ENCODE peak calls at places on chromosomes 11 and 22, in seven cellular contexts. One of them, this sample, is unnamed.

GRCh38 chr11:79157738-79158137 is 283.1 kb downstream of the TENM4 start:
- DNase-seq in right atrium auricular region: no peak
- DNase-seq in lower leg skin: no peak
- DNase-seq in epithelial cell of esophagus: peak
- DNase-seq in cardiac fibroblast: no peak
- DNase-seq in psoas muscle: no peak
- DNase-seq in fibroblast of the aortic adventitia: no peak
- DNase-seq in this sample: no peak

GRCh38 chr22:45212992-45213751 is 27.5 kb downstream of the KIAA0930 start:
- DNase-seq in psoas muscle: peak
- DNase-seq in cardiac fibroblast: peak
- DNase-seq in lower leg skin: no peak
- DNase-seq in fibroblast of the aortic adventitia: peak
- DNase-seq in epithelial cell of esophagus: peak
- DNase-seq in right atrium auricular region: peak
- DNase-seq in this sample: peak

GRCh38 chr11:13336246-13336873 is 58.8 kb downstream of the BMAL1 start:
- DNase-seq in fibroblast of the aortic adventitia: no peak
- DNase-seq in psoas muscle: peak
- DNase-seq in cardiac fibroblast: no peak
- DNase-seq in lower leg skin: no peak
- DNase-seq in right atrium auricular region: no peak
- DNase-seq in epithelial cell of esophagus: no peak
- DNase-seq in this sample: peak

GRCh38 chr11:66934971-66935779 is 23.0 kb downstream of the PC start:
- DNase-seq in epithelial cell of esophagus: peak
- DNase-seq in right atrium auricular region: no peak
- DNase-seq in psoas muscle: no peak
- DNase-seq in cardiac fibroblast: peak
- DNase-seq in lower leg skin: no peak
- DNase-seq in fibroblast of the aortic adventitia: peak
- DNase-seq in this sample: peak

GRCh38 chr11:121318848-121319834 is 26.6 kb downstream of the SC5D start:
- DNase-seq in lower leg skin: no peak
- DNase-seq in cardiac fibroblast: peak
- DNase-seq in psoas muscle: no peak
- DNase-seq in right atrium auricular region: no peak
- DNase-seq in fibroblast of the aortic adventitia: peak
- DNase-seq in epithelial cell of esophagus: peak
- DNase-seq in this sample: peak

GRCh38 chr11:45847908-45848316 is 637 bp downstream of the CRY2 start:
- DNase-seq in cardiac fibroblast: peak
- DNase-seq in lower leg skin: peak
- DNase-seq in epithelial cell of esophagus: peak
- DNase-seq in fibroblast of the aortic adventitia: peak
- DNase-seq in right atrium auricular region: peak
- DNase-seq in psoas muscle: peak
- DNase-seq in this sample: peak

GRCh38 chr11:62245271-62245753 is 3.3 kb downstream of the SCGB1D2 start:
- DNase-seq in fibroblast of the aortic adventitia: peak
- DNase-seq in lower leg skin: no peak
- DNase-seq in cardiac fibroblast: peak
- DNase-seq in epithelial cell of esophagus: peak
- DNase-seq in psoas muscle: no peak
- DNase-seq in right atrium auricular region: no peak
- DNase-seq in this sample: peak

GRCh38 chr11:19867064-19867463 is 154.4 kb downstream of the NAV2 start:
- DNase-seq in fibroblast of the aortic adventitia: no peak
- DNase-seq in psoas muscle: no peak
- DNase-seq in right atrium auricular region: no peak
- DNase-seq in cardiac fibroblast: no peak
- DNase-seq in epithelial cell of esophagus: no peak
- DNase-seq in lower leg skin: no peak
- DNase-seq in this sample: no peak

GRCh38 chr22:47620391-47620790 is 857.9 kb downstream of the TBC1D22A start:
- DNase-seq in fibroblast of the aortic adventitia: no peak
- DNase-seq in epithelial cell of esophagus: no peak
- DNase-seq in lower leg skin: no peak
- DNase-seq in psoas muscle: no peak
- DNase-seq in cardiac fibroblast: no peak
- DNase-seq in right atrium auricular region: peak
- DNase-seq in this sample: no peak

GRCh38 chr22:38981005-38981658 is 1.0 kb upstream of the APOBEC3B start:
- DNase-seq in psoas muscle: peak
- DNase-seq in cardiac fibroblast: peak
- DNase-seq in fibroblast of the aortic adventitia: peak
- DNase-seq in lower leg skin: no peak
- DNase-seq in right atrium auricular region: no peak
- DNase-seq in epithelial cell of esophagus: peak
- DNase-seq in this sample: no peak

GRCh38 chr11:101765932-101766331 is 148.9 kb upstream of the CEP126 start:
- DNase-seq in fibroblast of the aortic adventitia: no peak
- DNase-seq in cardiac fibroblast: no peak
- DNase-seq in right atrium auricular region: no peak
- DNase-seq in lower leg skin: no peak
- DNase-seq in psoas muscle: no peak
- DNase-seq in epithelial cell of esophagus: no peak
- DNase-seq in this sample: no peak
- H3K4me3 ChIP-seq in fibroblast of the aortic adventitia: no peak
- H3K4me3 ChIP-seq in cardiac fibroblast: no peak
- H3K4me3 ChIP-seq in right atrium auricular region: no peak
- H3K4me3 ChIP-seq in lower leg skin: no peak
- H3K4me3 ChIP-seq in psoas muscle: no peak
- H3K4me3 ChIP-seq in epithelial cell of esophagus: no peak
- H3K4me3 ChIP-seq in this sample: no peak

GRCh38 chr22:23713696-23714595 is 23.1 kb downstream of the RGL4 start:
- DNase-seq in cardiac fibroblast: no peak
- DNase-seq in lower leg skin: no peak
- DNase-seq in psoas muscle: no peak
- DNase-seq in right atrium auricular region: no peak
- DNase-seq in epithelial cell of esophagus: no peak
- DNase-seq in fibroblast of the aortic adventitia: no peak
- DNase-seq in this sample: no peak

GRCh38 chr22:23718371-23719165 is 27.8 kb downstream of the RGL4 start:
- DNase-seq in lower leg skin: no peak
- DNase-seq in fibroblast of the aortic adventitia: no peak
- DNase-seq in epithelial cell of esophagus: no peak
- DNase-seq in cardiac fibroblast: no peak
- DNase-seq in psoas muscle: no peak
- DNase-seq in right atrium auricular region: no peak
- DNase-seq in this sample: no peak

GRCh38 chr22:23714596-23715588 is 24.1 kb downstream of the RGL4 start:
- DNase-seq in fibroblast of the aortic adventitia: no peak
- DNase-seq in lower leg skin: no peak
- DNase-seq in right atrium auricular region: no peak
- DNase-seq in cardiac fibroblast: no peak
- DNase-seq in psoas muscle: no peak
- DNase-seq in epithelial cell of esophagus: no peak
- DNase-seq in this sample: no peak

GRCh38 chr22:23715811-23716355 is 25.1 kb downstream of the RGL4 start:
- DNase-seq in right atrium auricular region: no peak
- DNase-seq in lower leg skin: no peak
- DNase-seq in cardiac fibroblast: peak
- DNase-seq in psoas muscle: no peak
- DNase-seq in epithelial cell of esophagus: no peak
- DNase-seq in fibroblast of the aortic adventitia: peak
- DNase-seq in this sample: no peak

GRCh38 chr22:23716811-23717801 is 26.3 kb downstream of the RGL4 start:
- DNase-seq in psoas muscle: peak
- DNase-seq in right atrium auricular region: peak
- DNase-seq in cardiac fibroblast: peak
- DNase-seq in lower leg skin: peak
- DNase-seq in fibroblast of the aortic adventitia: peak
- DNase-seq in epithelial cell of esophagus: peak
- DNase-seq in this sample: peak
- TF ChIP-seq CTCF in psoas muscle: no peak
- TF ChIP-seq CTCF in right atrium auricular region: no peak
- TF ChIP-seq CTCF in cardiac fibroblast: no peak
- TF ChIP-seq CTCF in lower leg skin: no peak
- TF ChIP-seq CTCF in fibroblast of the aortic adventitia: no peak
- TF ChIP-seq CTCF in epithelial cell of esophagus: no peak
- TF ChIP-seq CTCF in this sample: no peak

GRCh38 chr11:87493516-87493915 is 455.8 kb downstream of the TMEM135 start:
- DNase-seq in epithelial cell of esophagus: no peak
- DNase-seq in cardiac fibroblast: no peak
- DNase-seq in lower leg skin: no peak
- DNase-seq in fibroblast of the aortic adventitia: no peak
- DNase-seq in right atrium auricular region: no peak
- DNase-seq in psoas muscle: no peak
- DNase-seq in this sample: peak

GRCh38 chr11:87491381-87491780 is 453.6 kb downstream of the TMEM135 start:
- DNase-seq in psoas muscle: no peak
- DNase-seq in fibroblast of the aortic adventitia: no peak
- DNase-seq in cardiac fibroblast: no peak
- DNase-seq in lower leg skin: no peak
- DNase-seq in epithelial cell of esophagus: no peak
- DNase-seq in right atrium auricular region: no peak
- DNase-seq in this sample: no peak
- H3K4me3 ChIP-seq in psoas muscle: no peak
- H3K4me3 ChIP-seq in fibroblast of the aortic adventitia: no peak
- H3K4me3 ChIP-seq in cardiac fibroblast: no peak
- H3K4me3 ChIP-seq in lower leg skin: no peak
- H3K4me3 ChIP-seq in epithelial cell of esophagus: no peak
- H3K4me3 ChIP-seq in right atrium auricular region: no peak
- H3K4me3 ChIP-seq in this sample: no peak

GRCh38 chr11:27234043-27234668 is 128.9 kb downstream of the CCDC34 start:
- DNase-seq in epithelial cell of esophagus: peak
- DNase-seq in lower leg skin: peak
- DNase-seq in fibroblast of the aortic adventitia: peak
- DNase-seq in psoas muscle: peak
- DNase-seq in right atrium auricular region: peak
- DNase-seq in cardiac fibroblast: peak
- DNase-seq in this sample: peak
- TF ChIP-seq CTCF in epithelial cell of esophagus: peak
- TF ChIP-seq CTCF in lower leg skin: no peak
- TF ChIP-seq CTCF in fibroblast of the aortic adventitia: peak
- TF ChIP-seq CTCF in psoas muscle: peak
- TF ChIP-seq CTCF in right atrium auricular region: no peak
- TF ChIP-seq CTCF in cardiac fibroblast: no peak
- TF ChIP-seq CTCF in this sample: peak

GRCh38 chr11:1305063-1305495 is 4.4 kb downstream of the TOLLIP start:
- DNase-seq in epithelial cell of esophagus: no peak
- DNase-seq in cardiac fibroblast: no peak
- DNase-seq in psoas muscle: no peak
- DNase-seq in fibroblast of the aortic adventitia: no peak
- DNase-seq in lower leg skin: no peak
- DNase-seq in right atrium auricular region: peak
- DNase-seq in this sample: no peak

GRCh38 chr11:1303973-1304372 is 5.5 kb downstream of the TOLLIP start:
- DNase-seq in lower leg skin: no peak
- DNase-seq in epithelial cell of esophagus: no peak
- DNase-seq in fibroblast of the aortic adventitia: peak
- DNase-seq in right atrium auricular region: peak
- DNase-seq in cardiac fibroblast: peak
- DNase-seq in psoas muscle: no peak
- DNase-seq in this sample: no peak

GRCh38 chr11:1305558-1306056 is 3.8 kb downstream of the TOLLIP start:
- DNase-seq in cardiac fibroblast: no peak
- DNase-seq in fibroblast of the aortic adventitia: no peak
- DNase-seq in psoas muscle: no peak
- DNase-seq in right atrium auricular region: peak
- DNase-seq in epithelial cell of esophagus: no peak
- DNase-seq in lower leg skin: no peak
- DNase-seq in this sample: no peak

GRCh38 chr11:1303196-1303821 is 6.1 kb downstream of the TOLLIP start:
- DNase-seq in epithelial cell of esophagus: peak
- DNase-seq in psoas muscle: no peak
- DNase-seq in fibroblast of the aortic adventitia: no peak
- DNase-seq in right atrium auricular region: peak
- DNase-seq in cardiac fibroblast: no peak
- DNase-seq in lower leg skin: no peak
- DNase-seq in this sample: no peak

DNA sequence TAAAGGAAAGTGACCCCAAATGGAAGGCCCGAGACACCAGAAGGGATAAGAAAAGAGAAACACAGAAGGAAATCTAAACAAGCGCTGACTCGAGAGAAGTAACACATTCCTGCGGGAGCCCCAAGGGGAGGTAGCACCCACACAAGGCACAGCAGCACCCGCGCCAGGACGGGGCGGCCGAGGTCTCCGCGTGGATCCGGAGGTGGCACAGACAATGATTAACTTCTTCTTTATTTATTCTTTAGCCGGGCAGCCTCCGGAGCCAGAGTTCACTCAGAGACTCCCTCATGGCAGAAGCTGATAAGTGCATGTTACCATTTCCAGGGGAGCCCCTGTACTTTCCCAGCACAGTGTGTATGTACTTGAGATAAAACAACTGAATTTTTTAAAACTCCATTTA is 5.1 kb downstream of the TOLLIP start:
- DNase-seq in psoas muscle: no peak
- DNase-seq in epithelial cell of esophagus: no peak
- DNase-seq in cardiac fibroblast: no peak
- DNase-seq in lower leg skin: no peak
- DNase-seq in right atrium auricular region: peak
- DNase-seq in fibroblast of the aortic adventitia: no peak
- DNase-seq in this sample: no peak
- H3K4me3 ChIP-seq in psoas muscle: no peak
- H3K4me3 ChIP-seq in epithelial cell of esophagus: peak
- H3K4me3 ChIP-seq in cardiac fibroblast: no peak
- H3K4me3 ChIP-seq in lower leg skin: no peak
- H3K4me3 ChIP-seq in right atrium auricular region: no peak
- H3K4me3 ChIP-seq in fibroblast of the aortic adventitia: no peak
- H3K4me3 ChIP-seq in this sample: no peak

GRCh38 chr11:75241036-75241905 is 697 bp downstream of the TPBGL start:
- DNase-seq in cardiac fibroblast: peak
- DNase-seq in psoas muscle: peak
- DNase-seq in epithelial cell of esophagus: peak
- DNase-seq in right atrium auricular region: peak
- DNase-seq in fibroblast of the aortic adventitia: peak
- DNase-seq in lower leg skin: peak
- DNase-seq in this sample: peak
- TF ChIP-seq CTCF in cardiac fibroblast: peak
- TF ChIP-seq CTCF in psoas muscle: peak
- TF ChIP-seq CTCF in epithelial cell of esophagus: peak
- TF ChIP-seq CTCF in right atrium auricular region: peak
- TF ChIP-seq CTCF in fibroblast of the aortic adventitia: peak
- TF ChIP-seq CTCF in lower leg skin: no peak
- TF ChIP-seq CTCF in this sample: peak

This sample was measured in astrocyte of the spinal cord.